ENCODE peak calls at places on chromosomes 2 and 18, in nine cellular contexts. I, T, N, Q, H, R, V, F and U are unnamed samples. For H3K4me1, the result is how much of the 10 kb centered on the place peaks cover.

GRCh38 chr2:239323473-239323872 is 77.3 kb downstream of the HDAC4 start:
- DNase-seq in I (no peak), T (no peak), N (no peak), Q (no peak), H (no peak), R (no peak), V (no peak), F (no peak), U (no peak)

GRCh38 chr2:16021611-16022363 is 81.4 kb downstream of the MYCN start:
- DNase-seq in I (no peak), T (no peak), N (no peak), Q (no peak), H (no peak), R (no peak), V (no peak), F (no peak), U (peak)

GRCh38 chr18:10739152-10739551 is 213.3 kb downstream of the NAPG start:
- DNase-seq in I (no peak), T (no peak), N (no peak), Q (no peak), H (no peak), R (no peak), V (no peak), F (no peak), U (no peak)

GRCh38 chr18:70330887-70331286 is 42.0 kb downstream of the SOCS6 start:
- DNase-seq in I (no peak), T (no peak), N (no peak), Q (no peak), H (no peak), R (no peak), V (no peak), F (no peak), U (no peak)

GRCh38 chr2:158969717-158970521 is 1.5 kb downstream of the TANC1 start:
- DNase-seq in I (peak), T (no peak), N (peak), Q (peak), H (no peak), R (no peak), V (no peak), F (peak), U (peak)

GRCh38 chr18:59779979-59780378 is 82.8 kb upstream of the CCBE1 start:
- DNase-seq in I (no peak), T (no peak), N (peak), Q (no peak), H (no peak), R (no peak), V (no peak), F (no peak), U (no peak)

GRCh38 chr2:173869244-173869643 is 95.9 kb downstream of the SP3 start:
- DNase-seq in I (no peak), T (no peak), N (no peak), Q (no peak), H (no peak), R (no peak), V (no peak), F (no peak), U (no peak)

GRCh38 chr2:26273501-26273900 is 28.8 kb downstream of the HADHB start:
- DNase-seq in I (no peak), T (no peak), N (no peak), Q (no peak), H (no peak), R (no peak), V (no peak), F (no peak), U (no peak)

GRCh38 chr2:236608710-236609109 is 39.1 kb downstream of the ACKR3 start:
- DNase-seq in I (no peak), T (no peak), N (no peak), Q (no peak), H (no peak), R (no peak), V (no peak), F (no peak), U (no peak)

GRCh38 chr2:86078801-86079545 is 26.7 kb downstream of the POLR1A start:
- DNase-seq in I (no peak), T (no peak), N (peak), Q (peak), H (no peak), R (no peak), V (peak), F (peak), U (peak)

GRCh38 chr2:197558393-197558792 is 42.5 kb downstream of the MOB4 start:
- DNase-seq in I (no peak), T (no peak), N (no peak), Q (no peak), H (no peak), R (no peak), V (no peak), F (no peak), U (no peak)

GRCh38 chr2:203678971-203679370 is 27.5 kb upstream of the CD28 start:
- DNase-seq in I (no peak), T (no peak), N (no peak), Q (no peak), H (no peak), R (no peak), V (no peak), F (no peak), U (no peak)

GRCh38 chr2:128169497-128169896 is 78.5 kb downstream of the UGGT1 start:
- DNase-seq in I (no peak), T (no peak), N (peak), Q (no peak), H (no peak), R (no peak), V (no peak), F (no peak), U (no peak)

GRCh38 chr18:79379251-79379905 is 16.4 kb upstream of the NFATC1 start:
- DNase-seq in I (no peak), T (no peak), N (no peak), Q (no peak), H (no peak), R (no peak), V (no peak), F (no peak), U (no peak)

GRCh38 chr2:101596346-101596745 is 101.2 kb upstream of the MAP4K4 start:
- DNase-seq in I (no peak), T (no peak), N (no peak), Q (no peak), H (no peak), R (no peak), V (no peak), F (no peak), U (no peak)

GRCh38 chr2:15939854-15940660 is at the start of gene MYCN:
- DNase-seq in I (peak), T (no peak), N (peak), Q (peak), H (peak), R (no peak), V (peak), F (peak), U (no peak)

GRCh38 chr2:238145851-238146250 is 7.4 kb downstream of the KLHL30 start:
- DNase-seq in I (no peak), T (peak), N (no peak), Q (no peak), H (no peak), R (no peak), V (no peak), F (peak), U (peak)

GRCh38 chr18:3456686-3457069 is 6.7 kb downstream of the TGIF1 start:
- DNase-seq in I (no peak), T (no peak), N (no peak), Q (no peak), H (no peak), R (no peak), V (no peak), F (no peak), U (no peak)

GRCh38 chr2:173077506-173078177 is 2.0 kb downstream of the MAP3K20 start:
- DNase-seq in I (no peak), T (no peak), N (peak), Q (no peak), H (no peak), R (no peak), V (peak), F (no peak), U (no peak)

GRCh38 chr2:28613616-28614501 is 118.0 kb downstream of the PLB1 start:
- DNase-seq in I (peak), T (peak), N (no peak), Q (no peak), H (no peak), R (no peak), V (no peak), F (no peak), U (no peak)

GRCh38 chr2:54262015-54262765 is 6.2 kb upstream of the TSPYL6 start:
- DNase-seq in I (no peak), T (no peak), N (no peak), Q (no peak), H (no peak), R (no peak), V (no peak), F (no peak), U (no peak)

GRCh38 chr18:39835303-39836030 is 2119.6 kb upstream of the PIK3C3 start:
- DNase-seq in I (no peak), T (no peak), N (no peak), Q (no peak), H (no peak), R (no peak), V (no peak), F (no peak), U (no peak)

GRCh38 chr2:34570266-34570872 is 971.3 kb upstream of the FAM98A start:
- DNase-seq in I (no peak), T (no peak), N (no peak), Q (peak), H (no peak), R (no peak), V (no peak), F (peak), U (no peak)

DNA sequence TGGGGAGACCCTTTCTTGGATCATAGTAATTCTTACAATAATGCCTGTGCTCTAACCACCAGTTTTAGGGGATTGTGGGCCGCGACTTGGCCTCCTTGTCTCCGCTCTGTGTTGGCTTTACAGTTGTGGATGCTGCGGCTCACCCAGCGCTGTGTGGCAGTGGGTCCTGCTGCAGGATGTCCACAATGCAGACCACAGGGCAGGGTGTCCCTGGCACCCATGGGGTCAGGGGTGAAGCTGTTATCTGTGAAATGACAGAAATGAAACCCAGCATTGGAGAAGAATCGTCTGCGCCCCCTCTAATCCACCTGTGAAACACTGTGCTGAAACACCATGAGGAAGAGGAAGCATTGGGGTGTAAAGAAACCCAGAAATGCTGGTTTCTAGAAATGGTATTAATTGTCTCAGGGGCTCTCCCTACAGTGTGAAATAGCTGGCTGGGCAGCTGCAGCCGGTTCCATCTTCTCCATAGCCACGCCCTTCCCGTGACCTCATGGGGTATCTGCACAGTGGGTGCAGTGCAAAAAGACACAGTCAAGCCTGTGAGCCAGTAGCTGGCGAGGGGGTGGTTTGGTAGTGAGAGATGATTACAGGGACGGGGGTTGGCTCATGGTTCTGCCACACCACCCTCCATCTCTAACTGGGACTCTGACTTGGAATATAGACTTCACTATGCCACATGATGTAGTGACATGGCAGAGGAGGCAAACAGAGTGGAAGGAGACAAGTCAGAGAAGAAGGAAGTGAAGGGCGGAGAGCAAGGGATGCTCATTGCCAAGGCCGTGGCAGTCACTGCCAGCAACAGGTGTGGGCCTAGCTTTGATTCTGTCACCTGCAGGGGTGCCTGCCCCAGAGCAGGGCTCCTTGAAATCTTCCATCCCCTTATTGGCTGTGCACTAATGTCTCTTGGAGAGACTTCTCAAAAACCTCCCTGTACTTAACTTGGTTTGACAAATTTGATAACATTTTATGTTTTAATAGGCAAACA is 16.2 kb downstream of the INPP4A start:
- DNase-seq in I (no peak), T (no peak), N (no peak), Q (peak), H (no peak), R (peak), V (no peak), F (peak), U (no peak)
- TF ChIP-seq POLR2A in I (no peak), T (no peak), N (no peak), Q (no peak), H (no peak), R (peak), V (no peak), F (no peak), U (no peak)

GRCh38 chr18:54232485-54233227 is 8.2 kb upstream of the MBD2 start:
- DNase-seq in I (no peak), T (no peak), N (no peak), Q (no peak), H (no peak), R (no peak), V (no peak), F (no peak), U (no peak)
- TF ChIP-seq POLR2AphosphoS5 in I (no peak), T (no peak), N (no peak), Q (no peak), H (no peak), R (no peak), V (no peak), F (no peak), U (no peak)

GRCh38 chr2:207895236-207895860 is 125.6 kb upstream of the FZD5 start:
- DNase-seq in I (no peak), T (no peak), N (peak), Q (peak), H (no peak), R (no peak), V (no peak), F (no peak), U (no peak)

GRCh38 chr2:207896525-207897295 is 127.0 kb upstream of the FZD5 start:
- DNase-seq in I (no peak), T (no peak), N (no peak), Q (peak), H (no peak), R (no peak), V (peak), F (no peak), U (no peak)

GRCh38 chr2:207887570-207887969 is 117.9 kb upstream of the FZD5 start:
- DNase-seq in I (no peak), T (no peak), N (no peak), Q (no peak), H (no peak), R (no peak), V (no peak), F (no peak), U (no peak)

GRCh38 chr2:207892676-207893402 is 123.1 kb upstream of the FZD5 start:
- DNase-seq in I (no peak), T (no peak), N (no peak), Q (no peak), H (no peak), R (no peak), V (no peak), F (peak), U (no peak)

DNA sequence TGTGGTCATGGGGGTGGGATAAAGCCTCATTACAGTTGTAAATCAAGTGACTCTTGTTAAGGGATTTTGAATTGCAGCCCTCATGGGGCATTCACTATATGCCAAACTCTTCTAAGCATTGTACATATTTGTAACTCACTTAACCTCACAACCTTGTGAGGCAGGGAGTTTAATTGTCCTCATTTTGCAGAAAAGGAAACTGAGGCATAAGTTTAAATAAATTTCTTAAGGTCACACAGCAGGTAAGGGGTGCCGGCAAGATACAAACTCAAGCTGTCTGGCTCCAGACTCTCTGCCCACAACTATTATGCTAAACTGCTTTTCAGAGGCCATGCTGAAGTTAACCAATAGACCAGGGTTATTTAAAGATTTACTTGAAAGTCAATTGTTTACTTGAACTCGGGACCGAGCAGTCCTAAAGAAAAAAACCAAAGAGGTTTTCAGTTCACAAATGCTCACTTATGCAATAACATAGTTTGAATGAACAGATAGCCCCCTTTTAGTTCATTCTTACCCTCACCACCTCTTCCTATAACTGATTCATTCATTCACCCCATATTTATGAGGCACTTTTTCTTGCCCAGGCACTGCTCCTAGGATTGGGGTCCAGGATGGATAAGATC is 121.6 kb upstream of the FZD5 start:
- DNase-seq in I (no peak), T (no peak), N (no peak), Q (no peak), H (no peak), R (no peak), V (no peak), F (no peak), U (no peak)
- H3K4me1 ChIP-seq in I (under half), T (under half), N (under half), Q (under half), H (under half), R (under half), V (under half), F (under half), U (under half)

GRCh38 chr2:206274434-206275273 is at the start of gene ZDBF2:
- DNase-seq in I (no peak), T (no peak), N (peak), Q (peak), H (no peak), R (no peak), V (peak), F (peak), U (peak)
- TF ChIP-seq POLR2A in I (no peak), T (no peak), N (peak), Q (no peak), H (no peak), R (peak), V (no peak), F (no peak), U (no peak)

DNA sequence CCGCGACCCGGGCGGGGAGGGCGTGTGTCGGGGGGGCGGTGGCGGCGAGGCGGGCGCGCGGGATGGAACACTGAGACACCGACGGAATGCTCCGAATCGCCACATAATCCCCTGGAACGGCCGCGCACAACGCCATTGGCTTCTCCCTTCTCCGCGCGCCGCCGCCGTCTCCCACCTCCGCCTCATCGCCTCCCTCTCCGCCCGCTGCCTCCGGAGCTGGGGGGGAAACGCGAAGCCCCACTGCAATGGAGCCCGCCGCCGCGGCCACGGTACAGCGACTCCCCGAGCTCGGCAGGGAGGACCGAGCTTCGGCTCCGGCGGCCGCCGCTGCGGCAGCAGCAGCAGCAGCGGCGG is at the start of gene PHLPP1:
- DNase-seq in I (no peak), T (no peak), N (no peak), Q (no peak), H (no peak), R (no peak), V (no peak), F (no peak), U (no peak)
- TF ChIP-seq POLR2AphosphoS5 in I (no peak), T (peak), N (no peak), Q (peak), H (no peak), R (no peak), V (no peak), F (no peak), U (peak)

DNA sequence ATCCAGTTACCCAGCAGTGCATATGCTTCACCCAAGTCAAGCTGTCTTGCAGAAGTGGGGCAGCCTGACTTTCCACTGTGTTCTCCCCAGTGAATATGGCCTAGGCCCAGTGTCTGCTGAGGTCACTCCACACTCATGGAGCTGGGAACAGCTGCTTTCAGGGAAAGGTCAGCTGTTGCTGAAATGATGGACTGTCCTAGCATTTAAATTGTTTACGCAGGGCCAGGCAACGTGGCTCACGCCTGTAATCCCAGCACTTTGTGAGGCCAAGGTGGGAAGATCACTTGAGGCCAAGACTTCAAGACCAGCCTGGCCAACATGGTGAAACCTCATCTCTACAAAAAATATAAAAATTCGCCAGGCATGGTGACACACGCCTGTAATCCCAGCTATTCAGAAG is 86.5 kb downstream of the LIPG start:
- DNase-seq in I (no peak), T (no peak), N (no peak), Q (no peak), H (no peak), R (no peak), V (no peak), F (no peak), U (no peak)
- H3K4me1 ChIP-seq in I (under half), T (under half), N (under half), Q (under half), H (under half), R (under half), V (under half), F (under half), U (under half)

DNA sequence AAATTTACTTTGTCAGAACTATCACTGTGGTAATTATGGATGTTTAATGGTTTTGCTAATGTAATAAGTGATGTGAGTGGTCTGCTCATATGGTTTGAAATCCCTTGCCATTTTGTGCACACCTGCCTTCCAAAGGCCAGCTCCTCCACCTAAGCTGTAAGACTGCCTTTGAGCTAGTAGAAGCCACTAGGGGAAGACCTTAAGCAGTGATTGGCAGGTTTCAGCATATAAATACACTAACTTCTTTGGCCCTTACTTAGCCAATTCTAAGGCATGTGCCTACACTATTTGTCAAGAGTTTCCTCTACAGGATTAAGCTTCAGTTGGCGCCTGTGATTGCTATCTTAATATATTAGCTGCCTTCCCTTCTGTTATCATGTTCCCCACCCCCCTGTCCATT is 141.0 kb downstream of the MBD5 start:
- DNase-seq in I (no peak), T (no peak), N (no peak), Q (no peak), H (no peak), R (no peak), V (peak), F (no peak), U (no peak)
- TF ChIP-seq POLR2A in I (no peak), T (no peak), N (no peak), Q (no peak), H (no peak), R (no peak), V (no peak), F (no peak), U (no peak)

GRCh38 chr2:111184725-111185495 is 64.2 kb downstream of the BCL2L11 start:
- DNase-seq in I (peak), T (no peak), N (no peak), Q (no peak), H (no peak), R (no peak), V (no peak), F (no peak), U (no peak)
- TF ChIP-seq POLR2AphosphoS5 in I (no peak), T (no peak), N (no peak), Q (no peak), H (no peak), R (no peak), V (no peak), F (no peak), U (no peak)

DNA sequence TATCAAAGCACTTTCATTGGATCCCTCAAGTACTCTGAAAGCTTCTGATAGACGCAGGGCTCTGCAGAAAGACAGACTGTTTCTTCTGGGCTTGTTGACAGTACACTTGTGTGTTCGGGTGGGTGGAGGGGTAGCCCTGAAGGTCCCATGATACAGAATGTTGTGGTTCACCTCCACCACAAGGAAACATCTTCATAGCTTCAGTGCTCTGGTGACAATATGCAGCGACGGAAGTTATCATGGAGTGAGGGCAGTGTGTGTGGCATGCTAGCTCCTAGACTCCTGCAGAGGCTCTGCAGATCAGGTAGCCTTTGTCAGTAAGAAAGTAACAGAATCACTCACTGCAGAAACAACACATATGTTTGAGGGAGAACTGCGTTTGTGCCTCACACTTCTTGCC is 90.7 kb downstream of the MEIS1 start:
- DNase-seq in I (no peak), T (no peak), N (no peak), Q (no peak), H (no peak), R (no peak), V (no peak), F (no peak), U (no peak)
- H3K4me1 ChIP-seq in I (under half), T (under half), N (under half), Q (under half), H (under half), R (under half), V (under half), F (under half), U (under half)